ENCODE peak calls at places on chromosomes 12 and 14, in five cellular contexts. S is H1, A is A549, N is HepG2, X is endothelial cell of umbilical vein. F is an unnamed sample.

GRCh38 chr14:54881235-54881760 is 21.3 kb downstream of the GCH1 start:
- DNase-seq in X (no peak), A (no peak), N (no peak), S (no peak), F (no peak)

GRCh38 chr12:106234513-106234912 is 13.3 kb downstream of the CKAP4 start:
- DNase-seq in S (no peak), N (no peak), A (no peak), X (no peak), F (no peak)

GRCh38 chr14:95818581-95818980 is 58.1 kb upstream of the TUNAR start:
- DNase-seq in S (no peak), A (no peak), N (no peak), X (no peak), F (no peak)

GRCh38 chr12:6957741-6958608 is 6.8 kb downstream of the PTPN6 start:
- DNase-seq in S (no peak), A (no peak), X (no peak), N (no peak), F (no peak)

GRCh38 chr12:53180931-53181645 is 363 bp upstream of the CSAD start:
- DNase-seq in S (no peak), X (peak), A (peak), N (peak), F (peak)

GRCh38 chr14:103537175-103537990 is 8.4 kb downstream of the TRMT61A start:
- DNase-seq in S (no peak), N (no peak), A (no peak), X (no peak), F (no peak)

GRCh38 chr14:89507521-89507920 is 90.5 kb upstream of the FOXN3 start:
- DNase-seq in N (peak), A (peak), X (peak), S (no peak), F (no peak)

GRCh38 chr14:88189040-88189839 is 133.8 kb downstream of the KCNK10 start:
- DNase-seq in A (peak), X (peak), N (peak), S (no peak), F (peak)

GRCh38 chr12:82645414-82645813 is 41.3 kb upstream of the TMTC2 start:
- DNase-seq in N (no peak), X (no peak), A (no peak), S (no peak), F (no peak)

GRCh38 chr12:128098725-128099124 is 168.2 kb upstream of the TMEM132C start:
- DNase-seq in N (no peak), A (no peak), S (no peak), X (no peak), F (no peak)

GRCh38 chr14:73397810-73398209 is 60.5 kb downstream of the NUMB start:
- DNase-seq in S (no peak), X (no peak), A (no peak), N (no peak), F (no peak)

GRCh38 chr14:99346470-99347080 is 74.6 kb upstream of the BCL11B start:
- DNase-seq in S (no peak), A (no peak), N (peak), X (no peak), F (no peak)

GRCh38 chr14:98382662-98383061 is 889.3 kb downstream of the BCL11B start:
- DNase-seq in S (no peak), A (no peak), X (no peak), N (no peak), F (no peak)

GRCh38 chr14:75979071-75979571 is 2.7 kb downstream of the TGFB3 start:
- DNase-seq in N (no peak), A (peak), X (no peak), S (no peak), F (peak)

GRCh38 chr14:99214701-99215100 is 57.3 kb downstream of the BCL11B start:
- DNase-seq in S (no peak), A (no peak), N (no peak), X (no peak), F (no peak)

GRCh38 chr12:110763578-110763977 is 20.9 kb upstream of the PPP1CC start:
- DNase-seq in S (no peak), A (no peak), N (no peak), X (no peak), F (no peak)

GRCh38 chr12:124422570-124423523 is 128.0 kb downstream of the RFLNA start:
- DNase-seq in X (peak), N (peak), S (no peak), A (peak), F (no peak)

GRCh38 chr14:96059519-96060135 is 20.5 kb downstream of the C14orf132 start:
- DNase-seq in X (no peak), N (no peak), S (no peak), A (no peak), F (no peak)

GRCh38 chr14:106129274-106129673 is 602.9 kb downstream of the TMEM121 start:
- DNase-seq in N (no peak), X (no peak), A (no peak), S (no peak), F (peak)

GRCh38 chr12:48965447-48965846 is 6.1 kb downstream of the WNT10B start:
- DNase-seq in N (no peak), S (peak), A (no peak), X (no peak), F (no peak)

GRCh38 chr12:111980598-111980997 is 32.4 kb downstream of the TMEM116 start:
- DNase-seq in S (no peak), N (no peak), A (no peak), X (no peak), F (no peak)

GRCh38 chr12:111342376-111342775 is 26.5 kb downstream of the PHETA1 start:
- DNase-seq in N (no peak), S (no peak), X (no peak), A (no peak), F (no peak)

GRCh38 chr12:117685115-117685926 is 283.5 kb downstream of the KSR2 start:
- DNase-seq in N (peak), X (peak), A (peak), S (peak), F (peak)

GRCh38 chr12:95548539-95549391 is 2.5 kb downstream of the USP44 start:
- DNase-seq in S (no peak), N (no peak), A (peak), X (peak), F (no peak)

GRCh38 chr12:110726018-110726417 is 16.7 kb downstream of the PPP1CC start:
- DNase-seq in N (no peak), A (no peak), X (no peak), S (no peak), F (no peak)

GRCh38 chr12:51254592-51254991 is 15.6 kb downstream of the SMAGP start:
- DNase-seq in A (no peak), S (no peak), X (no peak), N (no peak), F (no peak)

GRCh38 chr12:132925597-132926416 is 30.3 kb downstream of the ZNF605 start:
- DNase-seq in A (peak), S (no peak), N (no peak), X (no peak), F (no peak)
- TF ChIP-seq MAX in A (no peak), S (no peak), N (no peak), X (no peak), F (no peak)

GRCh38 chr12:98592825-98593322 is 612 bp upstream of the SLC25A3 start:
- DNase-seq in X (no peak), S (no peak), N (no peak), A (no peak), F (peak)

GRCh38 chr12:98593351-98594049 is at the start of gene SLC25A3:
- DNase-seq in N (peak), X (peak), A (peak), S (peak), F (peak)

GRCh38 chr12:98587084-98587483 is 6.4 kb upstream of the SLC25A3 start:
- DNase-seq in A (no peak), S (no peak), N (no peak), X (no peak), F (no peak)

GRCh38 chr12:98594050-98594853 is 766 bp downstream of the SLC25A3 start:
- DNase-seq in N (no peak), A (no peak), S (no peak), X (peak), F (peak)

GRCh38 chr12:98591209-98591608 is 2.3 kb upstream of the SLC25A3 start:
- DNase-seq in X (no peak), S (no peak), N (peak), A (no peak), F (peak)
- TF ChIP-seq CTCF in X (no peak), S (no peak), N (peak), A (no peak), F (peak)

GRCh38 chr12:79083181-79083580 is 218.6 kb downstream of the SYT1 start:
- DNase-seq in A (peak), X (peak), N (no peak), S (no peak), F (no peak)
- TF ChIP-seq POLR2A in A (no peak), X (no peak), N (no peak), S (no peak), F (no peak)

DNA sequence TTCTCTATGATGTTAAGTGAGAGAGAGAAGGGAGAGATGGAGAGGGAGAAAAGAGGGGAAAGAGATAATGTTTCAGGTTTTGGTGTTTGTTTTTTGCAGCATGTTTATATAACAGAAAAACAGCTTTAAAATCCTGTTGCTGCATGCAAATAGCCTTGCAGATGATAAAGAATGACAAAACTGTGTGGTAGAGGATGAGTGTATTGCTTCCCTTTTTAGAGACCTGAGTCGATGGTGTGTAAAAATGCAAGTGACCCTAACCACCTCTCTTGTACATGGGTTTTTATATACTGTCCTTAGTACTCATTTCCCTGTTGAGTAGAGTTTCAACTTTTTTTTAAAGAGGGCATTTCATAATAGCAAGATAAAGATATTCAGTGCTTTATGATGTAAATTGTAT is 249.1 kb downstream of the AKAP6 start:
- DNase-seq in N (no peak), X (no peak), S (no peak), A (no peak), F (no peak)
- TF ChIP-seq MAX in N (no peak), X (no peak), S (no peak), A (no peak), F (no peak)

DNA sequence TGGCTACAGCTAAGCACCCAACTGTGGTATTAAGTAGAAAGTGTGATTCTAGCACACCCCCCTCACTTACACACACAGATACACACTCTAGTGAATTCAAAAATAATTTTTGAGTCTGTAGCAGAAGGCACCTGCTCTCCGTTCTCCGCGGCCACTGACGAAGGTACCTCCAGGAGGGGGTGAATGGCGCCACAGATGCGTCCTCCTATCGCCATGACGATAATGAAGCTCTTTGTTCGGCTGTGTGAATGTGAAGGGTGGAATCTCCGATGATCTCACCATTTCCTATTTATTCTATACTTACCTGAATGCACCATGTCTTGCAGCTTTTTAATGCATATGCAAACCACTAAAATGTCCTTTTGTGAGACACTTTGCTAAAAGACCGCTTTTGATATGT is 162.8 kb downstream of the EGLN3 start:
- DNase-seq in X (no peak), A (no peak), S (no peak), N (no peak), F (no peak)
- TF ChIP-seq CTCF in X (no peak), A (no peak), S (no peak), N (no peak), F (no peak)

GRCh38 chr12:400828-401227 is 616 bp upstream of the CCDC77 start:
- DNase-seq in N (no peak), S (no peak), X (no peak), A (no peak), F (no peak)

GRCh38 chr12:402127-402456 is 648 bp downstream of the CCDC77 start:
- DNase-seq in N (peak), X (peak), S (no peak), A (peak), F (peak)

DNA sequence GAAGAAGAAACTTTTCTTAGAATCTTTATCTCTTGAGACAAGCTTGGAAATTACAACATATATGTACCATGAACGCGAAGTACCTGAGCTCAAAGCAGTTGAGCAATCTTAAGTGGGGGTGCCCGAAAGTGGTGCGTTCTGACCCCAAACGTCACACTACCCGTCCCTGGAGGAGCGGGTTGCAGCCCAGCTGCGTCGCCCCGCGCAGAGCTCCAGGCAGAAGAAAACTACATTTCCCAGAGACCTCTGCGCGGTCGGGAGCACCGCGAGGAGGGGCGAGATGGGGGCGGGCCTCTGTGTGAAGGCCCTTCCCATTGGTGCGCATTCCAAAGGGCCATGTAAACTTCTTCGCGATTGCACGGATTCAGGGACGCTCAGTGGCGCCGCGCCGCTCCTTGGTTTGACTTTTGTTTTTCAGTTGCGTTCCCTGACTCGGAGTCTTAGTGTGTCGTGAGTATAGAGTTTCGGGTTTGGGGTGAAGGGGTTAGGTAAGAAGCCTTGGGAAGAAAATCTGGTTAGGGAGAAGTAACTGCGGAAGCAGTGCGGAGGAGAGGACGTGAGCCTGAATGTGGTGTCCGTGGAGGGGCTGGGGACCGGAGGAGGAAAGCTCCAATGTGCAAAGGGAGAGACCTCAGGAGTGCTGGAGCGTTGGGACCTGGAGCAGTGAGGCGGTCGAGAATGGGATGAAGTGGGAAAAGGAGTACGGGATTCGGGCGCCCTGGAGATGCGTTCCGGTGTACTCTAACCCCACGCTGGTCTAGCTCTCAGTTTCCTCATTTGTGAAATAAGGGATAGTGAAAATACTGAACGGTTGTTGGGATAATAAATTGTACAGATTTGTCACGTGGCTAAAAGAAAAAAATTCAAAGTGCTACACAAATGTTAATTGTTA is at the start of gene CCDC77:
- DNase-seq in N (peak), A (peak), S (peak), X (peak), F (peak)
- TF ChIP-seq POLR2A in N (peak), A (no peak), S (peak), X (peak), F (peak)

GRCh38 chr12:76018111-76018510 is 13.5 kb downstream of the PHLDA1 start:
- DNase-seq in X (no peak), A (peak), S (no peak), N (peak), F (peak)
- TF ChIP-seq MAX in X (no peak), A (peak), S (no peak), N (no peak), F (no peak)

GRCh38 chr12:121786441-121786825 is 7.1 kb downstream of the RHOF start:
- DNase-seq in N (peak), X (peak), A (peak), S (no peak), F (no peak)
- TF ChIP-seq CTCF in N (no peak), X (no peak), A (peak), S (no peak), F (no peak)

GRCh38 chr12:131607658-131608447 is 103.0 kb upstream of the SFSWAP start:
- DNase-seq in N (no peak), S (no peak), X (no peak), A (no peak), F (no peak)
- TF ChIP-seq POLR2A in N (no peak), S (no peak), X (no peak), A (no peak), F (no peak)

DNA sequence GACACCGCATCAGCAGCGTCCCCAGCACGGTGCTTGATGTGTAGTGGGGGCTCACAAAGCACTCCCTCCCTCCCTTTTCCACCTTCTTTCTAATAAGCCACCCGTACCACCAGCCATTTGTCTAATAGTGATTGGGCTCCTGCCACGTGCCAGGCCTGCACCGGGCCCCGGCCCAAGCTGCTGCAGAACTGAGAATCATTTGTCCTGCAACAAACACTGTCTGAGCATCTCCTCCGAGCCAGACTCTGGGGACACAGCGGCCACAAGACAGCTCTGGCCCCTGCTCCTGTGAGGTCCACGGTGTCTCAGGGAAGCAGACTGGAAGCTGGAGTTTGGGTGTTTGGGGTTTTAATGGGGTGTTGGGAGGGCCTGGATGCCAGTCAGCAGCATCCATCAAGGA is 43.9 kb downstream of the MVK start:
- DNase-seq in N (no peak), S (no peak), X (no peak), A (no peak), F (no peak)
- TF ChIP-seq MAX in N (no peak), S (no peak), X (no peak), A (no peak), F (no peak)